ENCODE peak calls at places on chromosome 9, in four cellular contexts. G, V, H and W are unnamed samples.

GRCh38 chr9:77945798-77946197 is 85.8 kb downstream of the GNAQ start:
- DNase-seq in V (peak), H (no peak), G (no peak), W (no peak)

GRCh38 chr9:109349431-109349846 is 28.6 kb upstream of the EPB41L4B start:
- DNase-seq in H (no peak), V (peak), G (peak), W (no peak)

GRCh38 chr9:24881361-24881760 is 335.7 kb upstream of the IZUMO3 start:
- DNase-seq in H (no peak), V (no peak), G (no peak), W (no peak)

GRCh38 chr9:7811679-7812078 is 12.1 kb upstream of the DMAC1 start:
- DNase-seq in H (no peak), G (no peak), V (no peak), W (no peak)

GRCh38 chr9:120368799-120369198 is 211.2 kb downstream of the CDK5RAP2 start:
- DNase-seq in H (no peak), G (no peak), V (no peak), W (no peak)

GRCh38 chr9:128420060-128420650 is 502 bp upstream of the CERCAM start:
- DNase-seq in V (peak), H (peak), G (peak), W (peak)

GRCh38 chr9:5510991-5511390 is 660 bp downstream of the PDCD1LG2 start:
- DNase-seq in H (no peak), V (no peak), G (no peak), W (no peak)

GRCh38 chr9:135128035-135128670 is 40.7 kb downstream of the OLFM1 start:
- DNase-seq in H (no peak), V (no peak), G (no peak), W (no peak)

GRCh38 chr9:125233678-125234077 is 7.5 kb downstream of the HSPA5 start:
- DNase-seq in G (no peak), H (no peak), V (peak), W (no peak)

GRCh38 chr9:115202960-115203751 is 85.2 kb upstream of the TNC start:
- DNase-seq in G (no peak), V (peak), H (no peak), W (no peak)

GRCh38 chr9:36415822-36416515 is 15.9 kb upstream of the RNF38 start:
- DNase-seq in V (no peak), H (no peak), G (no peak), W (no peak)

GRCh38 chr9:122261469-122261881 is 3.2 kb downstream of the RBM18 start:
- DNase-seq in H (no peak), G (peak), V (peak), W (no peak)

GRCh38 chr9:18357321-18357720 is 116.6 kb upstream of the ADAMTSL1 start:
- DNase-seq in V (no peak), H (no peak), G (no peak), W (no peak)